ENCODE peak calls at places on chromosomes 5 and 9, in eight cellular contexts. O is fibroblast of villous mesenchyme; X is CD4-positive, alpha-beta memory T cell; A is fibroblast of the aortic adventitia; T is fibroblast of mammary gland; I is breast epithelium; C is left ventricle myocardium inferior; L is AG09309. G is an unnamed sample.

GRCh38 chr9:16626577-16627130 is 243.8 kb downstream of the BNC2 start:
- DNase-seq in O (peak), X (no peak), A (peak), T (peak), I (no peak), C (no peak), L (no peak), G (peak)

GRCh38 chr9:3478549-3478953 is 47.2 kb downstream of the RFX3 start:
- DNase-seq in O (no peak), X (peak), A (peak), T (no peak), I (no peak), C (no peak), L (no peak), G (no peak)

GRCh38 chr5:10552183-10553143 is 11.4 kb upstream of the ANKRD33B start:
- DNase-seq in O (no peak), X (no peak), A (peak), T (no peak), I (no peak), C (no peak), L (no peak), G (no peak)

GRCh38 chr5:81908771-81909170 is 63.1 kb upstream of the ATG10 start:
- DNase-seq in O (no peak), X (no peak), A (peak), T (no peak), I (no peak), C (no peak), L (no peak), G (no peak)

GRCh38 chr5:102481044-102481715 is 17.6 kb downstream of the SLCO6A1 start:
- DNase-seq in O (no peak), X (no peak), A (peak), T (peak), I (no peak), C (no peak), L (no peak), G (peak)

GRCh38 chr5:176647030-176647869 is at the start of gene TSPAN17:
- DNase-seq in O (peak), X (peak), A (peak), T (peak), I (peak), C (peak), L (peak), G (peak)

GRCh38 chr5:9947231-9947693 is 302.4 kb downstream of the ATPSCKMT start:
- DNase-seq in O (no peak), X (no peak), A (peak), T (no peak), I (no peak), C (no peak), L (no peak), G (no peak)

GRCh38 chr5:137753227-137753985 is 757 bp downstream of the HNRNPA0 start:
- DNase-seq in O (no peak), X (peak), A (no peak), T (no peak), I (no peak), C (peak), L (no peak), G (no peak)

GRCh38 chr5:158175664-158176507 is 316.9 kb upstream of the CLINT1 start:
- DNase-seq in O (no peak), X (no peak), A (no peak), T (no peak), I (no peak), C (no peak), L (no peak), G (no peak)

GRCh38 chr5:93574939-93575241 is 6.1 kb downstream of the NR2F1-AS1 start:
- DNase-seq in O (no peak), X (no peak), A (no peak), T (no peak), I (no peak), C (no peak), L (no peak), G (no peak)

GRCh38 chr9:36218411-36218901 is 27.7 kb downstream of the CLTA start:
- DNase-seq in O (no peak), X (no peak), A (no peak), T (no peak), I (no peak), C (no peak), L (no peak), G (no peak)

GRCh38 chr9:96726946-96727345 is 50.9 kb downstream of the ZNF510 start:
- DNase-seq in O (no peak), X (no peak), A (no peak), T (no peak), I (no peak), C (no peak), L (no peak), G (no peak)

GRCh38 chr5:157390179-157390923 is 69.7 kb upstream of the NIPAL4 start:
- DNase-seq in O (peak), X (peak), A (peak), T (peak), I (no peak), C (no peak), L (peak), G (peak)

GRCh38 chr5:127776477-127776876 is 73.3 kb downstream of the CCDC192 start:
- DNase-seq in O (no peak), X (no peak), A (no peak), T (no peak), I (no peak), C (no peak), L (no peak), G (no peak)

GRCh38 chr5:10192309-10192708 is 57.4 kb downstream of the ATPSCKMT start:
- DNase-seq in O (peak), X (no peak), A (peak), T (peak), I (no peak), C (no peak), L (peak), G (peak)

GRCh38 chr9:13049223-13049622 is 230.3 kb downstream of the MPDZ start:
- DNase-seq in O (no peak), X (no peak), A (no peak), T (no peak), I (no peak), C (no peak), L (no peak), G (no peak)

DNA sequence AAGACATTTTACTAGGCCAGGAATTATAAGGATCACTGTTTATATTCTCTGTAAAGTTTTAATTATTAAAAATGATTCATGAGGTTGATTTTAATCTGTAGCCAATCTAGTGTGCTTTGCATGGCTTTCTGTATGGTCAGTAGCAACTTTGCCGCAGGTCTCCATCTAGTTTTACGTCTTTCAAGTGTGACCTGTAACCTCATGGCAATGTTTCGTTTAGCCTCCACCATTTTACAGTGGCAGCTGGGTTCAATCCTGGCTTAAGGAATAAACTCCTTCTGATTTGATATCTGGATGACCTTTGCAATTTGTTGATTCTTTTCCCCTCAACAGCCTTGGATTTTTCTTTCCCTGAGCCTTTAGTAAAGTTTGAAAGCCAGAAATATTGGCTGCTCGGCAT is 434.5 kb upstream of the CDH9 start:
- DNase-seq in O (peak), X (no peak), A (no peak), T (no peak), I (no peak), C (no peak), L (no peak), G (no peak)
- H3K4me3 ChIP-seq in O (peak), X (no peak), A (no peak), T (peak), I (no peak), C (peak), L (no peak), G (peak)

DNA sequence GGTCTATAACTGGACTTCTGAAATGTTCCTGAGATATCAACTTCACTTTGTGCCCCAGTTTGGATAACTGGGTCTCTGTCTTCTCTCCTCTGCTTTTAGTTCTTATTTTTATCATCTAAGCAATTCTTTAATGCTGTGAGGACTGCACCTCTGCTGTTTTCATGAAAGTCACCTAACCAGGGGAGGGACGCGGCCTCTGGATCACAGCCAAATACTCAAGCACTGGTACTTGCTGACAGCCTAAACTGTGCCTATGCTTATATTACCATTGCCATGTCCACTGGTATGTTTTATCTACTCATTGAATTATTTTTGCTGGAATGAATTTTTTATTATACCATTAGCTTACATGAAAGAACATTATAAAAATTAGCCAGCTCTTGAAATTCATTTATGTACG is 674.0 kb downstream of the DMRTA1 start:
- DNase-seq in O (no peak), X (no peak), A (no peak), T (no peak), I (no peak), C (no peak), L (no peak), G (no peak)
- H3K4me3 ChIP-seq in O (no peak), X (no peak), A (no peak), T (no peak), I (no peak), C (no peak), L (no peak), G (no peak)

GRCh38 chr9:119366909-119367690 is 2.1 kb downstream of the BRINP1 start:
- DNase-seq in O (no peak), X (no peak), A (no peak), T (no peak), I (no peak), C (no peak), L (no peak), G (no peak)

GRCh38 chr9:119368179-119368578 is 1.1 kb downstream of the BRINP1 start:
- DNase-seq in O (no peak), X (no peak), A (no peak), T (no peak), I (no peak), C (no peak), L (no peak), G (no peak)

GRCh38 chr9:119369670-119370366 is 583 bp upstream of the BRINP1 start:
- DNase-seq in O (no peak), X (no peak), A (no peak), T (peak), I (no peak), C (no peak), L (no peak), G (no peak)

GRCh38 chr9:119370816-119371215 is 1.6 kb upstream of the BRINP1 start:
- DNase-seq in O (peak), X (no peak), A (peak), T (peak), I (no peak), C (peak), L (no peak), G (no peak)

DNA sequence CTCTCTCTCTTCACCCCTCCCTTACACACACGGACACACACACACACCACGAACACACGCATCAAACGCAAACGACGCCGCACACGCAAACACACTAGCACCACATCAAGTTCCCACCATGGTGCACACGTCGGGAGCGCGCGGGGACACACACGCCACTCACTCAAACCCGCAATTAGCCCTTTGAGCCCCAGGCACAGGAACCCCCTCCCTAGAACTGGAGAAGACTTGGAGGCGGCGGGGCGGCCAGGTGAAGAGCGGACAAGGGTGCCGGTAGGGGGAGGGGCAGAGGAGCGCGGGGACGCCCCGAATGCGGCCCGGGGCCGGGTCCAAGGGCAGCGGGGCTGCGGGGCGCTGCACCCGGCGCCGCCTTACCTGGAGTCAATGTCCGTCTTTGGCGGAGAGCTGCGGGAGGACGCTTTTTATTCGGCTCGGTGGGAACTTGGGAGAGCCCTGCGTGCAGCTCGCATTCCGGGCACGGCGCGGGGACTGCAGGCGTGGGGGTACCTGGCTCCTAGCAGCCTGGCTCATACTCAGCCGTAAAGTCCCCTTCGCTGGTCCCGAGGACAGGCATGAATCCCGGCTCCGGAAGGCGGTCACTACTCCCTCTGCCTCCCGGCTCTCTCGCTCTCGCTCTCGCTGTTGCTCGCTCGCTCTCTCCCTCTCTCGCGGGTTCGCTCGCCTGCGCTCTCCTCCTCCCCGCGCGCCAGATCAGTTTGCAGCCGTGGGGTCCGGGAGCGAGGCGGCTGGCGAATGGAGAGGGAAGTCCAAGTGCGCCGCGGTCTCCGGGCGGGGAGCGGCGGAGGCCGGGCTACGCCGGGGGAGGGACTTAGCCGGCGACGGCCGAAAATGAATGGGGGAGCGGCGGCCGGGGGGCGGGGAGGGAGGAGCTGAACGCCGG is at the start of gene BRINP1:
- DNase-seq in O (peak), X (no peak), A (peak), T (peak), I (no peak), C (peak), L (no peak), G (no peak)
- H3K4me3 ChIP-seq in O (peak), X (no peak), A (peak), T (peak), I (peak), C (peak), L (peak), G (peak)

GRCh38 chr9:123568691-123569342 is 212.8 kb downstream of the CRB2 start:
- DNase-seq in O (peak), X (no peak), A (peak), T (peak), I (no peak), C (peak), L (peak), G (peak)

GRCh38 chr9:123567013-123567412 is 211.0 kb downstream of the CRB2 start:
- DNase-seq in O (no peak), X (no peak), A (no peak), T (no peak), I (no peak), C (no peak), L (no peak), G (no peak)

GRCh38 chr9:123569343-123569694 is 213.3 kb downstream of the CRB2 start:
- DNase-seq in O (peak), X (no peak), A (no peak), T (peak), I (no peak), C (no peak), L (no peak), G (no peak)

GRCh38 chr9:123571240-123571639 is 215.2 kb downstream of the CRB2 start:
- DNase-seq in O (no peak), X (no peak), A (no peak), T (no peak), I (no peak), C (no peak), L (no peak), G (no peak)
- H3K4me3 ChIP-seq in O (no peak), X (no peak), A (no peak), T (no peak), I (no peak), C (no peak), L (no peak), G (no peak)

DNA sequence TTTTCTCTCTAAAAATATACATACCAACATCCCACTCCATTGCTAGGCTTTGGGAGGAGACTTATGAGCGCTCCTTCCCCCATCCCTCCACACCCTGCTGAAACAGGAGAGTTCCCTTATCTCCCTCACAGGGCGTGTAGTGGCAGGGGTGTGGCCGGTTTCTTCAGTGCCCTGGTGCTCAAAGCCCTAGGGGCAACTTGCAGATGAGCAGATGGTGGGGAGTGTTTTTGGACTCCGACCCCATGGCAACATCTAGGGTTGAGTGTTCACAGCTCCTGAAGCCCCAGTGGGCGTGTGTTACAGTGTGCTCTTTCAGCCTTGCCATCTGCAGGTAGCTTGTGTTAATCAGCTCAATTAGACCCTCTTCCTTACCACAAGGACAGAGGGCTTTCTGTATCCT is 409.5 kb downstream of the MAT2B start:
- DNase-seq in O (no peak), X (no peak), A (no peak), T (no peak), I (no peak), C (no peak), L (no peak), G (no peak)
- H3K4me3 ChIP-seq in O (no peak), X (no peak), A (no peak), T (no peak), I (no peak), C (no peak), L (no peak), G (no peak)

DNA sequence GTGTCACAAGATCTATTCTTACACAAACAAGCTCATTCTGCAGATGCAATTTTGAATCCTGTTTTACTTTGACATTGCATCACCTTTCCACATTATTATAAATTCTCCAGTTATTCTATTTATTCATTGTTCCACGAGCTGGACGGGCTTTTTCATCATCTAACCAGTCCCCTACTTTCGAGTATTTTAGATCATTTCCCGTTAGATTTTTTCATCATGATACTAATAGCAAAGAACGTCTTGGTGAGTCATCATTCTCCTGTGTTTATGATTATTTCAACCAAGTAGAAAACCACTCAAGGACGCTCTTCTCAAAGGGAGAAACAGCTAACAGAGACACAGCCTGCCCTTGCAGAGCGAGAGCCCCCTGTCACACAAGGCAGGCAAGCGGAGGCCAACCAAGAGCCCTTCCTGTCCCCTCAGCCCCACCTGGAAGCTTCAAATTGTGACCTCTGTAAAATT is 15.1 kb downstream of the BBLN start:
- DNase-seq in O (peak), X (no peak), A (peak), T (peak), I (no peak), C (no peak), L (no peak), G (no peak)
- H3K4me3 ChIP-seq in O (no peak), X (no peak), A (no peak), T (no peak), I (no peak), C (no peak), L (no peak), G (no peak)

GRCh38 chr5:172632346-172633092 is 8.5 kb upstream of the NEURL1B start:
- DNase-seq in O (no peak), X (no peak), A (no peak), T (no peak), I (peak), C (no peak), L (no peak), G (no peak)
- H3K4me3 ChIP-seq in O (no peak), X (no peak), A (no peak), T (no peak), I (no peak), C (no peak), L (no peak), G (no peak)